ENCODE peak calls at places on chromosomes 16 and 17, in nine cellular contexts. D is transverse colon; W is CD8-positive, alpha-beta T cell; I is breast epithelium; H is cardiac muscle cell; M is thoracic aorta; U is SJSA1; J is adrenal gland; E is body of pancreas. Z is an unnamed sample.

GRCh38 chr16:2784536-2785100 is 2.7 kb downstream of the PRSS33 start:
- DNase-seq in D (peak), W (no peak), I (no peak), H (no peak), M (no peak), U (no peak), J (no peak), E (no peak), Z (no peak)

GRCh38 chr17:81340606-81341346 is 45.7 kb upstream of the SLC38A10 start:
- DNase-seq in D (no peak), W (no peak), I (no peak), H (peak), M (no peak), U (no peak), J (peak), E (peak), Z (peak)

GRCh38 chr17:38727661-38728220 is 2.4 kb upstream of the CISD3 start:
- DNase-seq in D (no peak), W (peak), I (no peak), H (no peak), M (no peak), U (no peak), J (peak), E (no peak), Z (no peak)

GRCh38 chr16:87319997-87320491 is 2.9 kb upstream of the C16orf95 start:
- DNase-seq in D (no peak), W (no peak), I (no peak), H (no peak), M (no peak), U (no peak), J (peak), E (no peak), Z (peak)

GRCh38 chr16:86709902-86710601 is 131.7 kb downstream of the FOXL1 start:
- DNase-seq in D (no peak), W (no peak), I (no peak), H (no peak), M (no peak), U (no peak), J (no peak), E (no peak), Z (no peak)

GRCh38 chr17:53687324-53687723 is 135.4 kb upstream of the KIF2B start:
- DNase-seq in D (no peak), W (no peak), I (no peak), H (no peak), M (no peak), U (no peak), J (no peak), E (no peak), Z (no peak)

GRCh38 chr16:77669057-77669456 is 53.3 kb upstream of the NUDT7 start:
- DNase-seq in D (no peak), W (no peak), I (no peak), H (no peak), M (no peak), U (no peak), J (no peak), E (no peak), Z (no peak)

GRCh38 chr17:45782889-45783592 is 1.1 kb upstream of the CRHR1 start:
- DNase-seq in D (no peak), W (no peak), I (no peak), H (peak), M (no peak), U (no peak), J (peak), E (peak), Z (peak)

GRCh38 chr16:64290461-64290860 is 831.4 kb downstream of the CDH11 start:
- DNase-seq in D (no peak), W (no peak), I (no peak), H (no peak), M (no peak), U (no peak), J (no peak), E (no peak), Z (no peak)

GRCh38 chr17:73067075-73067474 is 25.4 kb downstream of the SLC39A11 start:
- DNase-seq in D (no peak), W (no peak), I (no peak), H (no peak), M (no peak), U (no peak), J (no peak), E (no peak), Z (no peak)

GRCh38 chr16:5709889-5710288 is 612.3 kb upstream of the EEF2KMT start:
- DNase-seq in D (no peak), W (no peak), I (no peak), H (no peak), M (no peak), U (no peak), J (no peak), E (no peak), Z (no peak)

GRCh38 chr16:15682105-15682570 is 32.1 kb downstream of the NDE1 start:
- DNase-seq in D (peak), W (peak), I (no peak), H (peak), M (no peak), U (peak), J (peak), E (peak), Z (peak)

GRCh38 chr16:56614549-56614991 is 6.2 kb downstream of the MT2A start:
- DNase-seq in D (no peak), W (no peak), I (no peak), H (no peak), M (no peak), U (peak), J (no peak), E (no peak), Z (no peak)

GRCh38 chr16:29991571-29991904 is 3.9 kb downstream of the HIRIP3 start:
- DNase-seq in D (no peak), W (no peak), I (no peak), H (no peak), M (no peak), U (no peak), J (no peak), E (no peak), Z (no peak)

GRCh38 chr17:73335591-73336503 is 24.0 kb upstream of the CDC42EP4 start:
- DNase-seq in D (peak), W (no peak), I (no peak), H (no peak), M (no peak), U (no peak), J (no peak), E (no peak), Z (no peak)

GRCh38 chr16:11534262-11534661 is 52.5 kb downstream of the LITAF start:
- DNase-seq in D (no peak), W (no peak), I (peak), H (peak), M (no peak), U (no peak), J (peak), E (no peak), Z (no peak)

GRCh38 chr16:66668777-66669444 is 27.6 kb downstream of the CMTM4 start:
- DNase-seq in D (no peak), W (no peak), I (no peak), H (peak), M (no peak), U (no peak), J (no peak), E (no peak), Z (no peak)

GRCh38 chr16:85564277-85565051 is 48.7 kb upstream of the GSE1 start:
- DNase-seq in D (peak), W (no peak), I (peak), H (no peak), M (no peak), U (no peak), J (no peak), E (peak), Z (peak)

GRCh38 chr16:55323637-55324490 is at the start of gene IRX6:
- DNase-seq in D (no peak), W (no peak), I (peak), H (peak), M (no peak), U (no peak), J (peak), E (no peak), Z (peak)

GRCh38 chr16:10338426-10338825 is 47.4 kb upstream of the ATF7IP2 start:
- DNase-seq in D (no peak), W (no peak), I (no peak), H (peak), M (no peak), U (no peak), J (no peak), E (no peak), Z (no peak)

GRCh38 chr16:50386819-50387218 is 18.0 kb upstream of the BRD7 start:
- DNase-seq in D (no peak), W (no peak), I (no peak), H (no peak), M (no peak), U (no peak), J (no peak), E (no peak), Z (no peak)

GRCh38 chr17:49016775-49017463 is 19.7 kb downstream of the IGF2BP1 start:
- DNase-seq in D (peak), W (no peak), I (no peak), H (peak), M (no peak), U (peak), J (peak), E (peak), Z (peak)
- H3K27ac ChIP-seq in D (no peak), W (no peak), I (no peak), H (peak), M (no peak), U (no peak), J (no peak), E (no peak), Z (no peak)

GRCh38 chr17:59387351-59388069 is 56.1 kb downstream of the YPEL2 start:
- DNase-seq in D (no peak), W (no peak), I (no peak), H (no peak), M (no peak), U (no peak), J (no peak), E (no peak), Z (no peak)
- H3K27ac ChIP-seq in D (peak), W (no peak), I (no peak), H (peak), M (peak), U (no peak), J (no peak), E (peak), Z (no peak)

GRCh38 chr16:65524231-65524630 is 402.4 kb upstream of the CDH11 start:
- DNase-seq in D (no peak), W (no peak), I (no peak), H (no peak), M (no peak), U (peak), J (no peak), E (no peak), Z (no peak)

GRCh38 chr16:65522412-65522811 is 400.5 kb upstream of the CDH11 start:
- DNase-seq in D (no peak), W (no peak), I (no peak), H (no peak), M (no peak), U (no peak), J (no peak), E (no peak), Z (no peak)

GRCh38 chr16:65523258-65523950 is 401.5 kb upstream of the CDH11 start:
- DNase-seq in D (no peak), W (no peak), I (no peak), H (no peak), M (no peak), U (no peak), J (no peak), E (no peak), Z (no peak)

GRCh38 chr16:65525743-65526142 is 403.9 kb upstream of the CDH11 start:
- DNase-seq in D (no peak), W (no peak), I (no peak), H (no peak), M (no peak), U (peak), J (no peak), E (no peak), Z (no peak)

GRCh38 chr16:65524997-65525396 is 403.1 kb upstream of the CDH11 start:
- DNase-seq in D (no peak), W (no peak), I (no peak), H (peak), M (no peak), U (peak), J (peak), E (no peak), Z (no peak)
- H3K27ac ChIP-seq in D (no peak), W (no peak), I (no peak), H (no peak), M (no peak), U (peak), J (no peak), E (no peak), Z (no peak)

DNA sequence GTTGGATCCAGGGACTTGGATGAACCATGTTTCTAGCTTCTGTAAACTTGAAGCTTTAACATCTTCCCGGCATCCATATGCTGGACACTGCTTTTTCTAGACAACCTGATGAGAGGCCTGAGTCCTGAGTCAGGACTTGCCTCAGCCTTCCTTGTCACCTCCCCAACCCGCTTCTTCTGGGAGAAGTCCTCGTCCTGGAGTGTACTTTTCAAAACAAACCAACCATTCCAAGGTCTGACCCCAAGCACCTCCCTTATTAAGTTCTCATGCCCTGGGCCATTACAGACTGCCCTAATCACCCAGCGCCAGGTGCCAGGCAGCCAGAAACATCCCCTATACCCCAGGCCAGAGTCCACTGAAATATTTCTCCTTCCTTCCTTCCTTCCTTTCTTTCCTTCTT is 59.4 kb downstream of the CLEC19A start:
- DNase-seq in D (no peak), W (no peak), I (no peak), H (no peak), M (no peak), U (no peak), J (no peak), E (no peak), Z (no peak)
- H3K27ac ChIP-seq in D (no peak), W (no peak), I (no peak), H (no peak), M (no peak), U (no peak), J (no peak), E (no peak), Z (no peak)

GRCh38 chr17:65054602-65055001 is 1.9 kb downstream of the GNA13 start:
- DNase-seq in D (no peak), W (no peak), I (no peak), H (no peak), M (no peak), U (peak), J (no peak), E (no peak), Z (no peak)
- H3K27ac ChIP-seq in D (peak), W (no peak), I (peak), H (no peak), M (no peak), U (no peak), J (peak), E (no peak), Z (peak)

GRCh38 chr17:61414141-61414935 is 14.7 kb downstream of the TBX2 start:
- DNase-seq in D (no peak), W (no peak), I (peak), H (peak), M (no peak), U (no peak), J (peak), E (no peak), Z (no peak)

GRCh38 chr17:61413654-61414133 is 14.1 kb downstream of the TBX2 start:
- DNase-seq in D (no peak), W (no peak), I (no peak), H (no peak), M (no peak), U (no peak), J (no peak), E (no peak), Z (no peak)

GRCh38 chr17:61411114-61411943 is 11.7 kb downstream of the TBX2 start:
- DNase-seq in D (peak), W (no peak), I (peak), H (peak), M (no peak), U (peak), J (peak), E (peak), Z (peak)

GRCh38 chr17:61411944-61412859 is 12.6 kb downstream of the TBX2 start:
- DNase-seq in D (peak), W (peak), I (peak), H (peak), M (no peak), U (peak), J (peak), E (peak), Z (peak)

GRCh38 chr17:61412860-61413653 is 13.4 kb downstream of the TBX2 start:
- DNase-seq in D (no peak), W (no peak), I (peak), H (no peak), M (no peak), U (no peak), J (no peak), E (no peak), Z (no peak)
- H3K27ac ChIP-seq in D (peak), W (no peak), I (peak), H (peak), M (peak), U (peak), J (peak), E (peak), Z (peak)

GRCh38 chr17:48025904-48026502 is 11.6 kb downstream of the COPZ2 start:
- DNase-seq in D (no peak), W (no peak), I (peak), H (peak), M (peak), U (peak), J (no peak), E (peak), Z (no peak)
- H3K27ac ChIP-seq in D (peak), W (no peak), I (peak), H (no peak), M (peak), U (no peak), J (peak), E (peak), Z (peak)

DNA sequence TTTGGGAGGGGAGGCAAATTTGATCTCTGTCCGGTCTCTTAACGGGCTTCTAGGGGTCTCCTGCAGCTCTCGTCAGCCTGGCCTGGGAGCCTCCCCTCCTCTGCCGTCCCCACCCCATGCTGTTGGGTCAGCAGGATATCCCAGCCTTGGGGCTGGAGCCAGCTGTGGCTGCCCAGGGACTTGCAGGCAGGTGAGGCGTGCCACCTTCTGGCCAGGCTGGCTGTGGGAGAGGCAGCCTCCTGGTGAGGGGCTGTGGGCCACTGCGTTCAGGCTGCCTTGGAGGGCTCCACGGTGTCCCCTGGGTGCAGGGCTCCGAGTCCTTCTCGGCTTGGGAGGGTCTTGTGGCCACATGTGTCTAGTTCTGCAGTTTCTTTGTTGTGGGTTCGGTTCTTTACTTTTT is 34.6 kb downstream of the TBCD start:
- DNase-seq in D (no peak), W (no peak), I (no peak), H (no peak), M (no peak), U (no peak), J (no peak), E (no peak), Z (no peak)
- H3K27ac ChIP-seq in D (no peak), W (no peak), I (no peak), H (no peak), M (no peak), U (no peak), J (no peak), E (no peak), Z (no peak)

GRCh38 chr16:17407321-17407720 is 63.4 kb downstream of the XYLT1 start:
- DNase-seq in D (no peak), W (no peak), I (no peak), H (no peak), M (no peak), U (no peak), J (no peak), E (no peak), Z (no peak)

GRCh38 chr16:17403156-17403809 is 67.5 kb downstream of the XYLT1 start:
- DNase-seq in D (no peak), W (no peak), I (no peak), H (no peak), M (no peak), U (no peak), J (no peak), E (no peak), Z (no peak)

GRCh38 chr16:17404903-17405691 is 65.7 kb downstream of the XYLT1 start:
- DNase-seq in D (peak), W (no peak), I (peak), H (peak), M (peak), U (peak), J (peak), E (peak), Z (peak)

GRCh38 chr16:17408296-17408695 is 62.5 kb downstream of the XYLT1 start:
- DNase-seq in D (no peak), W (no peak), I (no peak), H (no peak), M (no peak), U (no peak), J (no peak), E (no peak), Z (no peak)

DNA sequence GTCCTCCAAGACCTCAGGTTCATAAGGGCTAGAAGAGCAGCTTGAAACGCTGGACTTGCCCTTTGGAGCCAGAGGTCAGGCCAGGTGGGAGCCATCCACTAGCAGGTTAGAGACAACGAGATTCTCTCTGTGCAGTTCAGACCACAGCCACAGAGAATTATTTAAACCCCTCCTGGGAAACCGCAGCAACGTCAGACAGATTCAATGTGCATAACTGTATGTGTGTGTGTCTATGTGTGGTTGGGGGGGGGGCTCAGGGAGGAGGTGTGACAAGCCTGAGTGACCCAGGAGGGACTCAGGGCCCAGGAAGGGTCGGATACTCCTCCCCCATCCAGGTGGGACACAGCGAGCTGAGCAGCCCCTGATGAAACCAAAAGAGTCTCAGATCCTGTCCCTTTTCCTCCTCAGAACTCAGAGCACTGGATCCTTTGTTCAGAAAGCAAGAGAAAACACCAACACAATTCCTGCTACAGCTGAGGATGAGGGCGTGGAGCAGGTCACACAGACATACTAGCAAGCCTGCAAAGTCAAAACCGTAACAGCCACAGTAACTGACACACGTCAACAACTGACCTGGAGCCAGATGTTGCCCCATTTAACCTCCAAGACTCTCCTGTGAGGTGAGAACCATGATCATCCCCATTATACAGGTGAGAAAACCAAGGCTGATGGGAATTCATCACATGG is 66.8 kb downstream of the XYLT1 start:
- DNase-seq in D (no peak), W (no peak), I (no peak), H (no peak), M (no peak), U (no peak), J (no peak), E (no peak), Z (no peak)
- H3K27ac ChIP-seq in D (peak), W (no peak), I (peak), H (peak), M (peak), U (no peak), J (peak), E (no peak), Z (peak)

DNA sequence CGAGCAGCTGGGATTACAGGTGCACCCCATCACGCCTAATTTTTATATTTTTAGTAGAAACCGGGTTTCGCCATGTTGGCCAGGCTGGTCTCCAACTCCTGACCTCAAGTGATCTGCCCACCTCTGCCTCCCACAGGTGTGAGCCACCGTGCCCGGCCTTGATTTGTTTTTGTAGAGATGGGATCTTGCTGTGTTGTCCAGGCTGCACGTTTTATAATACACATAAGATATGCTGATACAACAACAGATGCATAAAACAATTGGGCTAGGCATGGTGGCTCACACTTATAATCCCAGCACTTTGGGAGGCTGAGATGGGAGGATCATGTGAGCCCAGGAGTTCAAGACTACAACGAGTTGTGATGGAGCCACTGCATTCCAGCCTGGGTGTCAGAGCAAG is 6.0 kb downstream of the USP36 start:
- DNase-seq in D (no peak), W (no peak), I (no peak), H (no peak), M (no peak), U (no peak), J (no peak), E (no peak), Z (no peak)
- H3K27ac ChIP-seq in D (no peak), W (no peak), I (no peak), H (no peak), M (no peak), U (no peak), J (no peak), E (no peak), Z (no peak)